ENCODE peak calls at places on chromosomes 6 and 20, in eight cellular contexts. E is uterus, F is astrocyte, K is lower lobe of right lung, V is neural progenitor cell, I is MM.1S, H is left ventricle myocardium inferior, W is transverse colon. B is an unnamed sample. For H3K36me3, the result is how much of the 10 kb centered on the place peaks cover.

GRCh38 chr6:35034411-35035171 is 106.5 kb downstream of the TCP11 start:
- DNase-seq in E (no peak), F (no peak), K (peak), V (no peak), I (no peak), H (peak), W (peak), B (no peak)

GRCh38 chr6:44057931-44058616 is 69.2 kb downstream of the MRPL14 start:
- DNase-seq in E (no peak), F (peak), K (no peak), V (no peak), I (no peak), H (no peak), W (no peak), B (no peak)

GRCh38 chr20:1535420-1536175 is 21.9 kb downstream of the SIRPD start:
- DNase-seq in E (no peak), F (no peak), K (peak), V (no peak), I (peak), H (peak), W (peak), B (no peak)

GRCh38 chr20:4470375-4470774 is 251.3 kb upstream of the PRND start:
- DNase-seq in E (no peak), F (peak), K (no peak), V (no peak), I (peak), H (no peak), W (no peak), B (peak)

GRCh38 chr6:109912136-109912535 is 66.0 kb upstream of the GPR6 start:
- DNase-seq in E (no peak), F (no peak), K (no peak), V (no peak), I (no peak), H (no peak), W (no peak), B (no peak)

GRCh38 chr20:16747291-16747811 is 807 bp upstream of the OTOR start:
- DNase-seq in E (no peak), F (no peak), K (no peak), V (no peak), I (no peak), H (no peak), W (no peak), B (no peak)

GRCh38 chr20:35467339-35468224 is 12.2 kb downstream of the CEP250 start:
- DNase-seq in E (peak), F (peak), K (no peak), V (peak), I (no peak), H (no peak), W (no peak), B (no peak)

GRCh38 chr6:76876922-76877553 is 586.3 kb downstream of the HTR1B start:
- DNase-seq in E (no peak), F (no peak), K (no peak), V (peak), I (peak), H (no peak), W (peak), B (no peak)

GRCh38 chr20:35619196-35620095 is 3.8 kb downstream of the SPAG4 start:
- DNase-seq in E (peak), F (peak), K (peak), V (peak), I (peak), H (peak), W (peak), B (no peak)

GRCh38 chr6:115544765-115545409 is 515.8 kb downstream of the FRK start:
- DNase-seq in E (no peak), F (no peak), K (no peak), V (no peak), I (no peak), H (no peak), W (no peak), B (no peak)

GRCh38 chr6:69019832-69020231 is 384.8 kb downstream of the ADGRB3 start:
- DNase-seq in E (no peak), F (peak), K (no peak), V (no peak), I (no peak), H (no peak), W (no peak), B (no peak)

GRCh38 chr20:48953653-48954052 is 32.1 kb downstream of the ARFGEF2 start:
- DNase-seq in E (no peak), F (no peak), K (no peak), V (no peak), I (no peak), H (no peak), W (no peak), B (no peak)

GRCh38 chr20:48951646-48952045 is 30.1 kb downstream of the ARFGEF2 start:
- DNase-seq in E (no peak), F (no peak), K (no peak), V (no peak), I (no peak), H (no peak), W (no peak), B (no peak)

GRCh38 chr20:48951041-48951440 is 29.5 kb downstream of the ARFGEF2 start:
- DNase-seq in E (no peak), F (no peak), K (no peak), V (no peak), I (no peak), H (no peak), W (no peak), B (no peak)

GRCh38 chr20:48949304-48950170 is 28.0 kb downstream of the ARFGEF2 start:
- DNase-seq in E (no peak), F (no peak), K (no peak), V (peak), I (no peak), H (no peak), W (peak), B (no peak)

GRCh38 chr20:48952656-48953055 is 31.1 kb downstream of the ARFGEF2 start:
- DNase-seq in E (no peak), F (no peak), K (no peak), V (no peak), I (no peak), H (no peak), W (no peak), B (no peak)
- H3K36me3 ChIP-seq in E (under half), F (under half), K (half or more), V (under half), I (under half), H (half or more), W (under half), B (under half)

DNA sequence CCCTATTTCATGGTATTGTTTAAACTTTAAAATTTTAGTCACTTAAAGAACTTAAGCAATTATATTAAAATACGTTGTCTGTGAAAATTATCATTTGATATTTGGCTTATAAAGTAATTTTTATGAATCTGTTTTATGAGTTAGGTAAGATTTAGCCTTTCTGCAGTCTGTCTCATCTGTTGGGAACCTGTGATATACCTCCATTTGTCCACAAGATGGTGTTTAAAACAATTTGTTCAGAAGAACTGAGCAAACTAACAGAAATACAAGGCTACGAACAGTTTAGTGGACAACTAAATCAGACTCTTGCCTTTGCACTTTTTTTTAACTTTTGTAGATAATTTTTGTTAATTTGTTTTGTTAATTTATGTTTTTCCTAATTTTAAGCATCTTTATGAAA is 92.4 kb downstream of the COL9A1 start:
- DNase-seq in E (no peak), F (no peak), K (no peak), V (no peak), I (no peak), H (no peak), W (no peak), B (no peak)
- TF ChIP-seq CTCF in E (no peak), F (peak), K (no peak), V (peak), I (no peak), H (peak), W (peak), B (peak)

DNA sequence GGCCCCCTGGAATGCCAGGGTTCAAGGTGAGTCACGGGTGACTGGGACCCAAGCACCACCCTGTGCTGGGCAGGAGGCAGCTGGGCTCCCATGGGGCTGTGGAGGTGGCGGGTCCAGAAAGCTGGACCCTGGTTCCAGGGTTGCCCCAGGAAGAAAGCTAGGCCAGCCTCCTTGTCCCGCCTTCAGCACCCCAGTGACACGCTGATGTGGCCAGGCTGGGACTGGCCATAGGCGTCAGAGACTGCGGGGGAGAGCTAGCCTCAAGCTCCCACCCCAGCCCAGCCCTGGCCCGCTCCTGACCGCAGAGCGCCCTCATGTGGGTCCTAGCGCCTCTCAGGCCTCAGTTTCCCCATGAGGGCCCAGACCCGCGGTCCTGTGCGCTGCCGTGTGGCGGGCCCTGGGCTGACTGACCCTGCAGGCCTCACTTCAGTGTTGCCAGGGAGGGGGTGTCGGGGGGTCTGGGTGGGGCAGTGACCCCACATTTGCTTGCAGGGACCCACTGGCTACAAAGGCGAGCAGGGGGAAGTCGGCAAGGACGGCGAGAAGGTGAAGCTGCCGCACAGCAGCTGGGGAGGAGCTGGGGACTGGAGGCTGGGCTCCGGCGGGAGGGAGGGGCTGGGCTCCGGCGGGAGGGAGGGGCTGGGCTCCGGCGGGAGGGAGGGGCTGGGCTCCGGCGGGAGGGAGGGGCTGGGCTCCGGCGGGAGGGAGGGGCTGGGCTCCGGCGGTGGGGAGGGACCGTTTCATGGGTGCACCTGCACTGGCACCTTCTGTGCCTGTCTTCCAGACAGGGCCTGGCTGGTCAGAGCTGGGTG is 7.8 kb downstream of the COL9A3 start:
- DNase-seq in E (no peak), F (no peak), K (no peak), V (peak), I (peak), H (no peak), W (peak), B (no peak)
- H3K4me3 ChIP-seq in E (peak), F (no peak), K (no peak), V (no peak), I (peak), H (peak), W (peak), B (peak)

DNA sequence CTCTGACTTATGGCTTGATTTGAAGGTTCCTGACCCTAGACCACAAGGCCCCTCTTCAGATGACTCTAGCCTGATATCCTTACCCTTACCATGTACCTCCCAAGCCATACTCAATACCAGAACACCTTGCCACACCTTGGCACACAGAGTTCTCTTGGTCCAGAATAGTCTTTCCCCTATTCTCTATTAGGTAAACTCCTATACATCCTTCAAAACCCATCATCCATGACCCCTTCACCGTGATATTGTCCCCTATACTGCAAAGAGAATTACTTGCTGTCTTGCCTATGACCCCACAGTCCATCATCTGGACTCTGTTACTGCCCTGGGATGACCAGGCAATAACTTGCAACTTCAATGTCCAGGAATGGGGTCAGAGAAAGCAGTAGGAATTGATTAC is 31.8 kb upstream of the DSN1 start:
- DNase-seq in E (no peak), F (no peak), K (no peak), V (no peak), I (no peak), H (no peak), W (no peak), B (no peak)
- H3K36me3 ChIP-seq in E (under half), F (under half), K (half or more), V (under half), I (under half), H (half or more), W (under half), B (under half)